ENCODE peak calls at places on chromosomes 16 and 17, in eight cellular contexts. V is ovary, Z is heart left ventricle, R is body of pancreas, M is GM23248, B is transverse colon, S is colonic mucosa, J is kidney. A is an unnamed sample.

GRCh38 chr16:66660422-66661209 is 35.9 kb downstream of the CMTM4 start:
- DNase-seq in M (peak; percentile 94), Z (peak; percentile 76), J (peak; percentile 81), V (peak; percentile 68), B (peak; percentile 38), S (peak; percentile 46), R (peak; percentile 56), A (peak; percentile 41)

GRCh38 chr16:72878301-72879269 is 169.3 kb downstream of the ZFHX3 start:
- DNase-seq in V (no peak), R (no peak), M (peak; percentile 8), S (no peak), Z (no peak), B (no peak), J (no peak), A (no peak)

GRCh38 chr17:897970-898619 is 81.5 kb downstream of the NXN start:
- DNase-seq in R (no peak), V (no peak), Z (no peak), B (no peak), M (no peak), S (no peak), J (no peak), A (no peak)

GRCh38 chr16:14378684-14379467 is 251.2 kb downstream of the PARN start:
- DNase-seq in J (no peak), V (no peak), Z (no peak), S (no peak), M (peak; percentile 92), B (no peak), R (no peak), A (no peak)

GRCh38 chr16:15518412-15519351 is 84.3 kb downstream of the BMERB1 start:
- DNase-seq in R (peak; percentile 29), V (peak; percentile 83), M (peak; percentile 72), B (no peak), S (no peak), Z (no peak), J (peak; percentile 80), A (no peak)

GRCh38 chr16:27334874-27335273 is 21.1 kb downstream of the IL4R start:
- DNase-seq in M (no peak), J (no peak), B (no peak), S (no peak), Z (no peak), R (no peak), V (no peak), A (no peak)

GRCh38 chr16:81627024-81627423 is 152.1 kb upstream of the PLCG2 start:
- DNase-seq in Z (no peak), S (no peak), B (no peak), J (no peak), V (no peak), R (no peak), M (peak; percentile 56), A (no peak)

GRCh38 chr16:27730703-27731220 is 180.8 kb downstream of the KATNIP start:
- DNase-seq in R (no peak), S (no peak), Z (peak; percentile 18), V (no peak), B (no peak), M (no peak), J (peak; percentile 37), A (no peak)

GRCh38 chr17:79654350-79654959 is 43.6 kb upstream of the RBFOX3 start:
- DNase-seq in V (no peak), S (no peak), R (no peak), B (no peak), Z (no peak), J (no peak), M (no peak), A (no peak)

GRCh38 chr17:82419471-82419995 is 1.1 kb upstream of the OGFOD3 start:
- DNase-seq in J (no peak), M (peak; percentile 24), S (no peak), R (no peak), V (no peak), B (no peak), Z (no peak), A (no peak)

GRCh38 chr17:82429824-82430223 is 11.4 kb upstream of the OGFOD3 start:
- DNase-seq in Z (peak; percentile 33), M (no peak), V (no peak), B (no peak), S (no peak), R (no peak), J (peak; percentile 51), A (no peak)

GRCh38 chr17:82428546-82428945 is 10.2 kb upstream of the OGFOD3 start:
- DNase-seq in R (no peak), M (no peak), V (no peak), Z (no peak), S (no peak), J (peak; percentile 61), B (no peak), A (no peak)

GRCh38 chr17:82424001-82424862 is 5.8 kb upstream of the OGFOD3 start:
- DNase-seq in J (no peak), V (no peak), Z (no peak), S (peak; percentile 44), R (no peak), M (peak; percentile 66), B (peak; percentile 55), A (no peak)

DNA sequence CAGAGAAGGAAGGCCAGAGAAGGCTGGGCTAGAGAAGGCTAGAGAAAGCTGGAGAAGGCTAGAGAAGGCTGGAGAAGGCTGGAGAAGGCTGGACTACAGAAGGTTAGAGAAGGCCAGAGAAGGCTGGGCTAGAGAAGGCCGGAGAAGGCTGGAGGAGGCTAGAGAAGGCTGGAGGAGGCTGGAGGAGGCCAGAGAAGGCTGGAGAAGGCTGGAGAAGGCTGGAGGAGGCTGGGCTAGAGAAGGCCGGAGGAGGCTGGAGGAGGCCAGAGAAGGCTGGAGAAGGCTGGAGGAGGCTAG is 6.4 kb upstream of the OGFOD3 start:
- DNase-seq in B (no peak), M (no peak), V (no peak), R (no peak), Z (no peak), S (no peak), J (no peak), A (no peak)
- H3K4me3 ChIP-seq in B (no peak overlapping the region), M (no peak overlapping the region), V (no peak overlapping the region), R (no peak overlapping the region), Z (no peak overlapping the region), S (no peak overlapping the region), J (no peak overlapping the region), A (no peak overlapping the region)

GRCh38 chr16:80129791-80130190 is 411.0 kb upstream of the DYNLRB2 start:
- DNase-seq in J (no peak), R (no peak), M (no peak), B (no peak), S (no peak), Z (no peak), V (no peak), A (no peak)
- H3K9me3 ChIP-seq in J (no peaks in the 10 kb centered on the region), R (no peaks in the 10 kb centered on the region), M (no peaks in the 10 kb centered on the region), B (peaks cover under 1% of the 10 kb centered on the region), S (no peaks in the 10 kb centered on the region), Z (no peaks in the 10 kb centered on the region), V (no peaks in the 10 kb centered on the region), A (peaks cover 5% of the 10 kb centered on the region)

DNA sequence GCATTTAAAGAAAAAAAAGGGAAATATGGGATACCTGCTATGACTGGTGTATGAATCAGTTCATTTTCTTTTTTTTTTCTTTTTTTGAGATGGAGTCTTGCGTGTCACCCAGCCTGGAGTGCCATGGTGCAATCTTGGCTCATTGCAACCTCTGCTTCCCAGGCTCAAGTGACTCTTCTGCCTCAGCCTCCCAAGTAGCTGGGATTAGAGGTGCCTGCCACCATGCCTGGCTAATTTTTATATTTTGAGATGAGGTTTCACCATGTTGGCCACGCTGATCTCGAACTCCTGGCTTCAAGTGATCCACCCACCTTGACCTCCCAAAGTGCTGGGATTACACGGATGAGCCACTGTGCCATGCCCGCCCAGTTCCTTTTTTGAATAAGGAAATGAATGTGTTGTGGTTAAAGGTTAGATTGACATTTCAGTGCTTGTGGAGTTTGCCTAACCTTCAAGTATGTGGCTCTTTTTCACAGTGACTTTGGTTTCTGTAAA is 7.7 kb downstream of the HAPSTR1 start:
- DNase-seq in R (no peak), M (peak; percentile 82), J (peak; percentile 29), B (no peak), S (peak; percentile 40), V (no peak), Z (no peak), A (peak; percentile 48)
- H3K4me3 ChIP-seq in R (no peak overlapping the region), M (peak overlapping the region; percentile 31), J (peak overlapping the region; percentile 18), B (no peak overlapping the region), S (no peak overlapping the region), V (no peak overlapping the region), Z (no peak overlapping the region), A (no peak overlapping the region)

GRCh38 chr16:7545251-7545650 is 212.6 kb downstream of the RBFOX1 start:
- DNase-seq in R (no peak), M (no peak), V (no peak), J (no peak), S (no peak), Z (no peak), B (no peak), A (no peak)
- H3K9me3 ChIP-seq in R (no peaks in the 10 kb centered on the region), M (no peaks in the 10 kb centered on the region), V (no peaks in the 10 kb centered on the region), J (no peaks in the 10 kb centered on the region), S (no peaks in the 10 kb centered on the region), Z (no peaks in the 10 kb centered on the region), B (no peaks in the 10 kb centered on the region), A (peaks cover 5% of the 10 kb centered on the region)

GRCh38 chr16:76856112-76856511 is 334.9 kb upstream of the MON1B start:
- DNase-seq in M (no peak), V (no peak), R (no peak), S (no peak), J (no peak), B (no peak), Z (no peak), A (no peak)
- H3K4me3 ChIP-seq in M (no peak overlapping the region), V (no peak overlapping the region), R (no peak overlapping the region), S (no peak overlapping the region), J (no peak overlapping the region), B (no peak overlapping the region), Z (no peak overlapping the region), A (no peak overlapping the region)